ENCODE peak calls at places on chromosome 12, in six cellular contexts. U, D, R, Y, F and T are unnamed samples.

GRCh38 chr12:6953417-6954315 is 2.5 kb downstream of the PTPN6 start:
- DNase-seq in U (no peak), D (no peak), R (peak; percentile 47), Y (no peak), F (peak; percentile 95), T (peak; percentile 66)

GRCh38 chr12:64007853-64008252 is 163.4 kb downstream of the SRGAP1 start:
- DNase-seq in U (no peak), D (no peak), R (no peak), Y (no peak), F (no peak), T (no peak)

GRCh38 chr12:91191516-91192111 is 9.0 kb upstream of the DCN start:
- DNase-seq in U (no peak), D (no peak), R (no peak), Y (no peak), F (no peak), T (no peak)

GRCh38 chr12:50690923-50691322 is 73.0 kb upstream of the ATF1 start:
- DNase-seq in U (no peak), D (no peak), R (peak; percentile 46), Y (peak; percentile 64), F (no peak), T (no peak)

GRCh38 chr12:3228587-3228986 is 151.4 kb downstream of the TSPAN9 start:
- DNase-seq in U (no peak), D (no peak), R (no peak), Y (no peak), F (no peak), T (no peak)

GRCh38 chr12:76083761-76084276 is 666 bp downstream of the NAP1L1 start:
- DNase-seq in U (peak; percentile 49), D (no peak), R (peak; percentile 66), Y (peak; percentile 67), F (no peak), T (peak; percentile 74)

GRCh38 chr12:97711392-97711791 is 248.8 kb downstream of the RMST start:
- DNase-seq in U (no peak), D (no peak), R (no peak), Y (no peak), F (no peak), T (no peak)

GRCh38 chr12:123445388-123446344 is 9.2 kb upstream of the RILPL2 start:
- DNase-seq in U (peak; percentile 11), D (no peak), R (peak; percentile 35), Y (no peak), F (no peak), T (no peak)

GRCh38 chr12:52884526-52885293 is 20.2 kb downstream of the KRT8 start:
- DNase-seq in U (peak; percentile 49), D (no peak), R (peak; percentile 78), Y (peak; percentile 90), F (no peak), T (peak; percentile 71)

GRCh38 chr12:96442906-96443305 is 42.7 kb upstream of the CDK17 start:
- DNase-seq in U (no peak), D (no peak), R (no peak), Y (no peak), F (no peak), T (no peak)

GRCh38 chr12:113242018-113242418 is 20.8 kb downstream of the TPCN1 start:
- DNase-seq in U (peak; percentile 29), D (no peak), R (no peak), Y (peak; percentile 89), F (no peak), T (peak; percentile 74)

GRCh38 chr12:25412735-25413134 is 140.3 kb downstream of the LMNTD1 start:
- DNase-seq in U (no peak), D (no peak), R (no peak), Y (no peak), F (no peak), T (no peak)

GRCh38 chr12:5808956-5809355 is 136.1 kb downstream of the ANO2 start:
- DNase-seq in U (peak; percentile 18), D (peak; percentile 54), R (no peak), Y (no peak), F (no peak), T (no peak)

GRCh38 chr12:11500222-11500860 is 105.0 kb upstream of the PRB2 start:
- DNase-seq in U (peak; percentile 46), D (no peak), R (peak; percentile 77), Y (peak; percentile 90), F (no peak), T (peak; percentile 71)

GRCh38 chr12:10967409-10967808 is 19.3 kb downstream of the TAS2R50 start:
- DNase-seq in U (no peak), D (no peak), R (no peak), Y (no peak), F (no peak), T (no peak)

GRCh38 chr12:108401964-108402363 is 62.9 kb upstream of the CMKLR1 start:
- DNase-seq in U (no peak), D (no peak), R (no peak), Y (no peak), F (no peak), T (no peak)

GRCh38 chr12:111596985-111597730 is 2.0 kb downstream of the ATXN2 start:
- DNase-seq in U (peak; percentile 50), D (peak; percentile 59), R (peak; percentile 43), Y (peak; percentile 78), F (no peak), T (peak; percentile 45)

GRCh38 chr12:31034372-31034771 is 39.3 kb upstream of the DDX11 start:
- DNase-seq in U (no peak), D (peak; percentile 21), R (no peak), Y (no peak), F (no peak), T (no peak)

GRCh38 chr12:11822071-11822818 is 172.8 kb downstream of the ETV6 start:
- DNase-seq in U (peak; percentile 69), D (no peak), R (no peak), Y (peak; percentile 53), F (peak; percentile 74), T (no peak)

GRCh38 chr12:28191690-28192089 is 1.4 kb downstream of the CCDC91 start:
- DNase-seq in U (peak; percentile 7), D (no peak), R (no peak), Y (peak; percentile 55), F (no peak), T (no peak)

GRCh38 chr12:56521590-56522371 is at the start of gene RBMS2:
- DNase-seq in U (peak; percentile 97), D (peak; percentile 89), R (peak; percentile 82), Y (peak; percentile 87), F (no peak), T (peak; percentile 73)

GRCh38 chr12:56518570-56518969 is 3.0 kb upstream of the RBMS2 start:
- DNase-seq in U (no peak), D (no peak), R (no peak), Y (no peak), F (no peak), T (no peak)

GRCh38 chr12:56521209-56521589 is 421 bp upstream of the RBMS2 start:
- DNase-seq in U (no peak), D (no peak), R (no peak), Y (no peak), F (no peak), T (no peak)

GRCh38 chr12:56517854-56518253 is 3.8 kb upstream of the RBMS2 start:
- DNase-seq in U (no peak), D (peak; percentile 42), R (no peak), Y (no peak), F (no peak), T (no peak)

DNA sequence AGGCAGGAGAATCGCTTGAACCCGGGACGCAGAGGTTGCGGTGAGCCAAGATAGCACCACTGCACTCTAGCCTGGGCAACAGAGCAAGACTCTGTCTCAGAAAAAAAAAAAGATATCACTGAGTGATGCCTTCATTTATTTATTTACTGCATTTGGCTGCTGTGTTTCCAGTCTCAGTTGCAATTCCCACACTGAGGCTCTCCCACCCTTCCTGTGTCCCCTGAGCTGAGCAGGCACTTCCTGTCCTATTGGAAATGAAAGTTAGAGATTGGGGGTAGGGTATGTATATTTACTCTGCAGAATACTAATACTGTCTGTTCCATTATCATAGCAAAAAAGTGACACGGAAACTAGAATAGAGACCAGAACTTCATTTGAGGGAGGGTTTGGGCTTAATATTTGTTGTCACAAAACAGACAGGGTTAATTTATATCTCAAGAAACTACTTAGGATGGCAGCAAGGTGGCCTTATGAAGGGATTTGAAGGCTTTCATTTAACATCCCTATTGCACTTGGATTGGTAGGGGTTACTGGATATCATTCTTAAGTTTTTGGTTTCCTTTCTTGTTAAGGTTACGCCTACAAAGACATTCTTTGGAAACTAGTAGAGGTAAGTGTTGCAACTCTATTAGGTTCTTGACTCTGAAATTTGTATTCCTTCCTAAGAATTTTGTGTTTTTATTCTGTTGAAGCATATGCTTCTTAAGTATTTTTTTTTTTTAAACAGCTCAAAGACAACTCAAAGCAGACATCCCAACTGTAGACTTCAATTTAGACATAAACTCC is 1.4 kb upstream of the RBMS2 start:
- DNase-seq in U (no peak), D (no peak), R (no peak), Y (no peak), F (no peak), T (no peak)
- H3K4me3 ChIP-seq in U (no peak overlapping the region), D (no peak overlapping the region), R (peak overlapping the region; percentile 69), Y (no peak overlapping the region), F (no peak overlapping the region), T (peak overlapping the region; percentile 71)

GRCh38 chr12:4717806-4718205 is 2.4 kb upstream of the GALNT8 start:
- DNase-seq in U (no peak), D (no peak), R (no peak), Y (no peak), F (no peak), T (no peak)
- TF ChIP-seq CTCF in U (no peak), D (no peak), R (no peak), Y (no peak), F (peak; percentile 4), T (no peak)

GRCh38 chr12:69054343-69055056 is 121.5 kb upstream of the CPM start:
- DNase-seq in U (no peak), D (no peak), R (no peak), Y (no peak), F (no peak), T (no peak)
- H3K4me3 ChIP-seq in U (no peak overlapping the region), D (no peak overlapping the region), R (no peak overlapping the region), Y (no peak overlapping the region), F (no peak overlapping the region), T (no peak overlapping the region)

DNA sequence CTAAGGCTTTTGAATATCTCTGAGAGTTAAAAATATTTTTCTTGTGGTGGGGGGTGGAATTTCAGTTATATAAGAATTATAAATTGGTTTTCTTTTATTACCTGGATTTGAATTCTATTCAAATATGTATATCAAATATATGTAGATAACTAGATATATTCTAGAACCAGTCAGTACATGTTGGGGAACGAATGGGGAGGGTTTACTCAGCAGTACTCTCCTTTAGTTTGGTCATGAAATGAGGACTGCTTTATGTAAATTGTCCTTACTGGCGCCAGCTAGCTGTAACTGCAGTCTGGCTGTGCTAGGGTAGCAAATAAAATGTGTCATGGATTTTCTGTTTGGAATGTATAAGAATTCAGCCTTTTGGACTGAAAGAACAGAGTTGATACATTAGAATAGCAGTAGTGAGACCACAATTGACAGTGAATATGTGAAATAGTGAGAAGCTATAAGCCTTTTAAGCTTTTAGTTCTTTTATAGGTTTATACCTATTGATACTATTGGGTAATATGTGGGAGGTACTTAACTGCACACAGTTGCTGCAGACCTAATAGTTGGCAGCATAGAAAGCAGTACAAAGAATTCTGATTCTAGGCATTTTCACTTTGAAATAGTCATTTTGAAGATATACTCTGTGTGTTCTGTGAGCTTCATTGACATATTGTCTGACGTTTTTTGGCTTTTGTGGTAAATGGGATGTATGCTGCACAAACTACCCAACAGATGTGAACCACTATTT is 29.0 kb downstream of the ATF7IP start:
- DNase-seq in U (peak; percentile 78), D (peak; percentile 79), R (no peak), Y (peak; percentile 61), F (peak; percentile 65), T (no peak)
- TF ChIP-seq CTCF in U (peak; percentile 26), D (no peak), R (peak; percentile 44), Y (no peak), F (no peak), T (no peak)